ENCODE peak calls at places on chromosomes 11 and 22, in seven cellular contexts. One of them, this sample, is unnamed.
A peak's percentile ranks its signal among the peaks of the same experiment; 100 is the strongest.

GRCh38 chr22:17260950-17261349 is 41.7 kb upstream of the ADA2 start:
- DNase-seq in GM12864: no peak
- DNase-seq in activated T-cell treated with anti-CD3 and anti-CD28 coated beads for 24 hours: no peak
- DNase-seq in GM03348: no peak
- DNase-seq in stimulated activated CD4-positive, alpha-beta T cell treated with anti-CD3 and anti-CD28 coated beads, Interleukin-12 subunit alpha, Interleukin-12 subunit beta, amount 100 ng/mL, for 48 hours: no peak
- DNase-seq in memory B cell: no peak
- DNase-seq in NCI-H2107: no peak
- DNase-seq in this sample: no peak

GRCh38 chr22:23215294-23216204 is 35.2 kb downstream of the BCR start:
- DNase-seq in GM12864: no peak
- DNase-seq in activated T-cell treated with anti-CD3 and anti-CD28 coated beads for 24 hours: no peak
- DNase-seq in GM03348: peak; percentile 55
- DNase-seq in stimulated activated CD4-positive, alpha-beta T cell treated with anti-CD3 and anti-CD28 coated beads, Interleukin-12 subunit alpha, Interleukin-12 subunit beta, amount 100 ng/mL, for 48 hours: no peak
- DNase-seq in memory B cell: no peak
- DNase-seq in NCI-H2107: no peak
- DNase-seq in this sample: no peak

GRCh38 chr11:116700586-116701220 is 72.1 kb downstream of the BUD13 start:
- DNase-seq in GM12864: no peak
- DNase-seq in activated T-cell treated with anti-CD3 and anti-CD28 coated beads for 24 hours: no peak
- DNase-seq in GM03348: no peak
- DNase-seq in stimulated activated CD4-positive, alpha-beta T cell treated with anti-CD3 and anti-CD28 coated beads, Interleukin-12 subunit alpha, Interleukin-12 subunit beta, amount 100 ng/mL, for 48 hours: no peak
- DNase-seq in memory B cell: no peak
- DNase-seq in NCI-H2107: no peak
- DNase-seq in this sample: no peak

GRCh38 chr11:129749141-129749540 is 66.5 kb upstream of the TMEM45B start:
- DNase-seq in GM12864: no peak
- DNase-seq in activated T-cell treated with anti-CD3 and anti-CD28 coated beads for 24 hours: no peak
- DNase-seq in GM03348: no peak
- DNase-seq in stimulated activated CD4-positive, alpha-beta T cell treated with anti-CD3 and anti-CD28 coated beads, Interleukin-12 subunit alpha, Interleukin-12 subunit beta, amount 100 ng/mL, for 48 hours: no peak
- DNase-seq in memory B cell: no peak
- DNase-seq in NCI-H2107: no peak
- DNase-seq in this sample: no peak

GRCh38 chr22:44691796-44692661 is 10.0 kb upstream of the PRR5 start:
- DNase-seq in GM12864: no peak
- DNase-seq in activated T-cell treated with anti-CD3 and anti-CD28 coated beads for 24 hours: no peak
- DNase-seq in GM03348: no peak
- DNase-seq in stimulated activated CD4-positive, alpha-beta T cell treated with anti-CD3 and anti-CD28 coated beads, Interleukin-12 subunit alpha, Interleukin-12 subunit beta, amount 100 ng/mL, for 48 hours: no peak
- DNase-seq in memory B cell: no peak
- DNase-seq in NCI-H2107: no peak
- DNase-seq in this sample: no peak

GRCh38 chr11:123217897-123218296 is 22.8 kb upstream of the CLMP start:
- DNase-seq in GM12864: no peak
- DNase-seq in activated T-cell treated with anti-CD3 and anti-CD28 coated beads for 24 hours: no peak
- DNase-seq in GM03348: no peak
- DNase-seq in stimulated activated CD4-positive, alpha-beta T cell treated with anti-CD3 and anti-CD28 coated beads, Interleukin-12 subunit alpha, Interleukin-12 subunit beta, amount 100 ng/mL, for 48 hours: no peak
- DNase-seq in memory B cell: no peak
- DNase-seq in NCI-H2107: no peak
- DNase-seq in this sample: no peak

GRCh38 chr11:1835671-1836010 is 851 bp downstream of the SYT8 start:
- DNase-seq in GM12864: no peak
- DNase-seq in activated T-cell treated with anti-CD3 and anti-CD28 coated beads for 24 hours: no peak
- DNase-seq in GM03348: no peak
- DNase-seq in stimulated activated CD4-positive, alpha-beta T cell treated with anti-CD3 and anti-CD28 coated beads, Interleukin-12 subunit alpha, Interleukin-12 subunit beta, amount 100 ng/mL, for 48 hours: no peak
- DNase-seq in memory B cell: no peak
- DNase-seq in NCI-H2107: no peak
- DNase-seq in this sample: no peak

GRCh38 chr11:88293931-88294330 is 43.6 kb downstream of the CTSC start:
- DNase-seq in GM12864: no peak
- DNase-seq in activated T-cell treated with anti-CD3 and anti-CD28 coated beads for 24 hours: no peak
- DNase-seq in GM03348: no peak
- DNase-seq in stimulated activated CD4-positive, alpha-beta T cell treated with anti-CD3 and anti-CD28 coated beads, Interleukin-12 subunit alpha, Interleukin-12 subunit beta, amount 100 ng/mL, for 48 hours: no peak
- DNase-seq in memory B cell: no peak
- DNase-seq in NCI-H2107: no peak
- DNase-seq in this sample: no peak

GRCh38 chr11:46299425-46300067 is 22.1 kb downstream of the CREB3L1 start:
- DNase-seq in GM12864: no peak
- DNase-seq in activated T-cell treated with anti-CD3 and anti-CD28 coated beads for 24 hours: no peak
- DNase-seq in GM03348: no peak
- DNase-seq in stimulated activated CD4-positive, alpha-beta T cell treated with anti-CD3 and anti-CD28 coated beads, Interleukin-12 subunit alpha, Interleukin-12 subunit beta, amount 100 ng/mL, for 48 hours: no peak
- DNase-seq in memory B cell: no peak
- DNase-seq in NCI-H2107: no peak
- DNase-seq in this sample: no peak

GRCh38 chr11:126363706-126364245 is 8.3 kb downstream of the ST3GAL4 start:
- DNase-seq in GM12864: no peak
- DNase-seq in activated T-cell treated with anti-CD3 and anti-CD28 coated beads for 24 hours: no peak
- DNase-seq in GM03348: no peak
- DNase-seq in stimulated activated CD4-positive, alpha-beta T cell treated with anti-CD3 and anti-CD28 coated beads, Interleukin-12 subunit alpha, Interleukin-12 subunit beta, amount 100 ng/mL, for 48 hours: no peak
- DNase-seq in memory B cell: no peak
- DNase-seq in NCI-H2107: no peak
- DNase-seq in this sample: no peak

GRCh38 chr22:17257578-17257977 is 38.3 kb upstream of the ADA2 start:
- DNase-seq in GM12864: peak; percentile 69
- DNase-seq in activated T-cell treated with anti-CD3 and anti-CD28 coated beads for 24 hours: no peak
- DNase-seq in GM03348: no peak
- DNase-seq in stimulated activated CD4-positive, alpha-beta T cell treated with anti-CD3 and anti-CD28 coated beads, Interleukin-12 subunit alpha, Interleukin-12 subunit beta, amount 100 ng/mL, for 48 hours: no peak
- DNase-seq in memory B cell: no peak
- DNase-seq in NCI-H2107: no peak
- DNase-seq in this sample: no peak

GRCh38 chr11:109423114-109423859 is 1.3 kb downstream of the C11orf87 start:
- DNase-seq in GM12864: no peak
- DNase-seq in activated T-cell treated with anti-CD3 and anti-CD28 coated beads for 24 hours: no peak
- DNase-seq in GM03348: peak; percentile 61
- DNase-seq in stimulated activated CD4-positive, alpha-beta T cell treated with anti-CD3 and anti-CD28 coated beads, Interleukin-12 subunit alpha, Interleukin-12 subunit beta, amount 100 ng/mL, for 48 hours: no peak
- DNase-seq in memory B cell: no peak
- DNase-seq in NCI-H2107: no peak
- DNase-seq in this sample: no peak

GRCh38 chr22:35959121-35959800 is 69.4 kb downstream of the RBFOX2 start:
- DNase-seq in GM12864: no peak
- DNase-seq in activated T-cell treated with anti-CD3 and anti-CD28 coated beads for 24 hours: no peak
- DNase-seq in GM03348: no peak
- DNase-seq in stimulated activated CD4-positive, alpha-beta T cell treated with anti-CD3 and anti-CD28 coated beads, Interleukin-12 subunit alpha, Interleukin-12 subunit beta, amount 100 ng/mL, for 48 hours: no peak
- DNase-seq in memory B cell: no peak
- DNase-seq in NCI-H2107: no peak
- DNase-seq in this sample: no peak

GRCh38 chr11:118572914-118573550 is 823 bp downstream of the ARCN1 start:
- DNase-seq in GM12864: no peak
- DNase-seq in activated T-cell treated with anti-CD3 and anti-CD28 coated beads for 24 hours: peak; percentile 7
- DNase-seq in GM03348: peak; percentile 50
- DNase-seq in stimulated activated CD4-positive, alpha-beta T cell treated with anti-CD3 and anti-CD28 coated beads, Interleukin-12 subunit alpha, Interleukin-12 subunit beta, amount 100 ng/mL, for 48 hours: no peak
- DNase-seq in memory B cell: no peak
- DNase-seq in NCI-H2107: no peak
- DNase-seq in this sample: no peak

GRCh38 chr11:37788141-37788877 is 1190.3 kb upstream of the RAG2 start:
- DNase-seq in GM12864: no peak
- DNase-seq in activated T-cell treated with anti-CD3 and anti-CD28 coated beads for 24 hours: no peak
- DNase-seq in GM03348: no peak
- DNase-seq in stimulated activated CD4-positive, alpha-beta T cell treated with anti-CD3 and anti-CD28 coated beads, Interleukin-12 subunit alpha, Interleukin-12 subunit beta, amount 100 ng/mL, for 48 hours: no peak
- DNase-seq in memory B cell: no peak
- DNase-seq in NCI-H2107: no peak
- DNase-seq in this sample: no peak

GRCh38 chr11:123653997-123654565 is 343 bp downstream of the SCN3B start:
- DNase-seq in GM12864: no peak
- DNase-seq in activated T-cell treated with anti-CD3 and anti-CD28 coated beads for 24 hours: no peak
- DNase-seq in GM03348: peak; percentile 86
- DNase-seq in stimulated activated CD4-positive, alpha-beta T cell treated with anti-CD3 and anti-CD28 coated beads, Interleukin-12 subunit alpha, Interleukin-12 subunit beta, amount 100 ng/mL, for 48 hours: peak; percentile 6
- DNase-seq in memory B cell: no peak
- DNase-seq in NCI-H2107: no peak
- DNase-seq in this sample: no peak

GRCh38 chr11:115924744-115925567 is 420.7 kb upstream of the CADM1 start:
- DNase-seq in GM12864: peak; percentile 93
- DNase-seq in activated T-cell treated with anti-CD3 and anti-CD28 coated beads for 24 hours: peak; percentile 5
- DNase-seq in GM03348: no peak
- DNase-seq in stimulated activated CD4-positive, alpha-beta T cell treated with anti-CD3 and anti-CD28 coated beads, Interleukin-12 subunit alpha, Interleukin-12 subunit beta, amount 100 ng/mL, for 48 hours: peak; percentile 6
- DNase-seq in memory B cell: no peak
- DNase-seq in NCI-H2107: no peak
- DNase-seq in this sample: peak; percentile 38